ENCODE peak calls at places on chromosomes 13 and 19, in five cellular contexts. K is GM04504, X is ovary, M is T-helper 2 cell, E is ACHN. L is an unnamed sample.

GRCh38 chr19:47049307-47049700 is 880 bp upstream of the TMEM160 start:
- DNase-seq in K (peak), X (no peak), E (peak), M (no peak), L (no peak)

GRCh38 chr19:11012507-11012906 is 51.7 kb downstream of the SMARCA4 start:
- DNase-seq in X (no peak), K (no peak), E (no peak), M (no peak), L (no peak)

GRCh38 chr19:20278342-20278741 is 111.3 kb downstream of the ZNF486 start:
- DNase-seq in X (no peak), E (no peak), K (no peak), M (peak), L (no peak)

GRCh38 chr19:44346556-44346955 is 9.9 kb downstream of the ZNF112 start:
- DNase-seq in E (no peak), K (no peak), X (no peak), M (no peak), L (no peak)

GRCh38 chr19:40026597-40026970 is 29.4 kb downstream of the ZNF780B start:
- DNase-seq in M (no peak), X (no peak), E (no peak), K (no peak), L (no peak)

GRCh38 chr13:40271931-40272775 is 394.3 kb downstream of the FOXO1 start:
- DNase-seq in M (no peak), E (no peak), X (peak), K (peak), L (no peak)

GRCh38 chr19:37572203-37572602 is 22.4 kb downstream of the ZNF571 start:
- DNase-seq in E (no peak), X (no peak), M (no peak), K (no peak), L (peak)

GRCh38 chr13:68428292-68428691 is 1198.2 kb upstream of the PCDH9 start:
- DNase-seq in K (no peak), M (no peak), E (no peak), X (no peak), L (no peak)

GRCh38 chr19:55676384-55676783 is 1.4 kb downstream of the EPN1 start:
- DNase-seq in M (no peak), E (no peak), K (no peak), X (peak), L (peak)

GRCh38 chr19:18053571-18054219 is 33.0 kb downstream of the IL12RB1 start:
- DNase-seq in E (no peak), K (no peak), M (no peak), X (no peak), L (no peak)

GRCh38 chr13:49443327-49443688 is 556 bp downstream of the CAB39L start:
- DNase-seq in M (no peak), E (peak), K (no peak), X (no peak), L (peak)

GRCh38 chr13:19058566-19058965 is 123.1 kb downstream of the TUBA3C start:
- DNase-seq in K (no peak), E (no peak), X (no peak), M (no peak), L (no peak)

L was measured in OCI-M1.